ENCODE peak calls at places on chromosomes 11 and 22, in five cellular contexts. One of them, this sample, is unnamed.

GRCh38 chr11:80365315-80365714 is 924.5 kb upstream of the TENM4 start:
- DNase-seq in ELR: no peak
- DNase-seq in EL: no peak
- DNase-seq in neuronal stem cell: no peak
- DNase-seq in 8988T: no peak
- DNase-seq in this sample: no peak

GRCh38 chr11:121449626-121450025 is 2.5 kb upstream of the SORL1 start:
- DNase-seq in ELR: no peak
- DNase-seq in EL: no peak
- DNase-seq in neuronal stem cell: no peak
- DNase-seq in 8988T: no peak
- DNase-seq in this sample: no peak

GRCh38 chr22:37019309-37020191 is at the start of the genes MPST and TST:
- DNase-seq in ELR: peak
- DNase-seq in EL: peak
- DNase-seq in neuronal stem cell: peak
- DNase-seq in 8988T: peak
- DNase-seq in this sample: peak

GRCh38 chr11:2689551-2690260 is 10.1 kb downstream of the KCNQ1OT1 start:
- DNase-seq in ELR: no peak
- DNase-seq in EL: no peak
- DNase-seq in neuronal stem cell: no peak
- DNase-seq in 8988T: no peak
- DNase-seq in this sample: no peak

GRCh38 chr11:95897731-95898130 is 26.2 kb downstream of the MTMR2 start:
- DNase-seq in ELR: peak
- DNase-seq in EL: no peak
- DNase-seq in neuronal stem cell: no peak
- DNase-seq in 8988T: no peak
- DNase-seq in this sample: no peak

GRCh38 chr22:44525872-44526271 is 27.8 kb upstream of the RTL6 start:
- DNase-seq in ELR: no peak
- DNase-seq in EL: no peak
- DNase-seq in neuronal stem cell: no peak
- DNase-seq in 8988T: no peak
- DNase-seq in this sample: no peak

GRCh38 chr11:7028141-7028540 is 7.9 kb downstream of the NLRP14 start:
- DNase-seq in ELR: no peak
- DNase-seq in EL: no peak
- DNase-seq in neuronal stem cell: no peak
- DNase-seq in 8988T: no peak
- DNase-seq in this sample: no peak

GRCh38 chr11:34790620-34791019 is 125.6 kb downstream of the APIP start:
- DNase-seq in ELR: peak
- DNase-seq in EL: peak
- DNase-seq in neuronal stem cell: no peak
- DNase-seq in 8988T: no peak
- DNase-seq in this sample: no peak

GRCh38 chr11:104892723-104893511 is 5.3 kb downstream of the CASP12 start:
- DNase-seq in ELR: peak
- DNase-seq in EL: peak
- DNase-seq in neuronal stem cell: no peak
- DNase-seq in 8988T: no peak
- DNase-seq in this sample: no peak

GRCh38 chr11:76419896-76420295 is 24.9 kb upstream of the EMSY start:
- DNase-seq in ELR: peak
- DNase-seq in EL: peak
- DNase-seq in neuronal stem cell: no peak
- DNase-seq in 8988T: peak
- DNase-seq in this sample: no peak

GRCh38 chr11:70535191-70535971 is 137.1 kb downstream of the CTTN start:
- DNase-seq in ELR: no peak
- DNase-seq in EL: no peak
- DNase-seq in neuronal stem cell: no peak
- DNase-seq in 8988T: no peak
- DNase-seq in this sample: no peak

GRCh38 chr11:13462311-13462927 is 603 bp downstream of the BTBD10 start:
- DNase-seq in ELR: peak
- DNase-seq in EL: peak
- DNase-seq in neuronal stem cell: peak
- DNase-seq in 8988T: no peak
- DNase-seq in this sample: peak

GRCh38 chr11:125082611-125083311 is 19.7 kb downstream of the SLC37A2 start:
- DNase-seq in ELR: peak
- DNase-seq in EL: peak
- DNase-seq in neuronal stem cell: no peak
- DNase-seq in 8988T: no peak
- DNase-seq in this sample: no peak

GRCh38 chr11:57294225-57295131 is 30.3 kb downstream of the TNKS1BP1 start:
- DNase-seq in ELR: no peak
- DNase-seq in EL: peak
- DNase-seq in neuronal stem cell: no peak
- DNase-seq in 8988T: no peak
- DNase-seq in this sample: no peak